ENCODE peak calls at places on chromosomes 1 and 21, in seven cellular contexts. Q, J, Y, E, S, V and U are unnamed samples.

GRCh38 chr1:175839678-175840669 is 96.6 kb upstream of the TNR start:
- DNase-seq in V (peak; percentile 7), J (no peak), S (no peak), Q (no peak), Y (peak; percentile 24), E (no peak), U (no peak)

GRCh38 chr1:93579891-93580290 is 101.7 kb downstream of the BCAR3 start:
- DNase-seq in E (no peak), Y (no peak), Q (no peak), S (no peak), J (no peak), V (peak; percentile 76), U (no peak)

GRCh38 chr1:231719485-231720183 is 93.0 kb downstream of the DISC1 start:
- DNase-seq in Q (no peak), E (no peak), V (no peak), J (no peak), Y (no peak), S (no peak), U (no peak)

GRCh38 chr1:195481293-195481692 is 1126.9 kb downstream of the KCNT2 start:
- DNase-seq in Q (no peak), J (no peak), E (no peak), S (no peak), V (no peak), Y (no peak), U (no peak)

GRCh38 chr21:36325373-36326010 is 5.5 kb downstream of the MORC3 start:
- DNase-seq in Q (no peak), J (no peak), S (no peak), V (no peak), Y (no peak), E (no peak), U (no peak)

GRCh38 chr1:33021567-33022431 is 14.9 kb downstream of the AK2 start:
- DNase-seq in E (no peak), V (no peak), S (no peak), J (no peak), Q (no peak), Y (no peak), U (no peak)

GRCh38 chr21:43971201-43971991 is 40.7 kb upstream of the TRAPPC10 start:
- DNase-seq in Q (no peak), Y (no peak), E (no peak), J (no peak), S (no peak), V (no peak), U (no peak)

GRCh38 chr1:76073471-76073870 is 1.1 kb upstream of the ST6GALNAC3 start:
- DNase-seq in S (no peak), E (no peak), Y (no peak), Q (no peak), V (no peak), J (no peak), U (no peak)

GRCh38 chr1:79079770-79080169 is 73.2 kb upstream of the ADGRL4 start:
- DNase-seq in V (peak; percentile 98), E (peak; percentile 23), S (no peak), J (peak; percentile 13), Q (no peak), Y (no peak), U (peak; percentile 97)

GRCh38 chr1:194731025-194731424 is 1544.6 kb upstream of the B3GALT2 start:
- DNase-seq in V (no peak), Q (no peak), S (no peak), J (no peak), E (no peak), Y (no peak), U (no peak)

GRCh38 chr1:8497196-8497878 is 179.4 kb downstream of the SLC45A1 start:
- DNase-seq in Y (no peak), J (no peak), Q (no peak), S (no peak), E (no peak), V (no peak), U (no peak)

GRCh38 chr1:25544243-25544764 is 898 bp downstream of the LDLRAP1 start:
- DNase-seq in Q (no peak), S (no peak), Y (no peak), V (no peak), J (no peak), E (no peak), U (no peak)

GRCh38 chr1:58619286-58620054 is 42.4 kb upstream of the TACSTD2 start:
- DNase-seq in Q (no peak), Y (no peak), S (no peak), J (no peak), E (no peak), V (peak; percentile 83), U (no peak)

GRCh38 chr1:232773752-232774151 is 31.5 kb upstream of the MAP10 start:
- DNase-seq in Q (no peak), E (no peak), S (no peak), Y (no peak), J (no peak), V (no peak), U (no peak)

GRCh38 chr21:42071146-42071737 is at the start of gene UMODL1:
- DNase-seq in S (no peak), J (no peak), V (no peak), Q (no peak), Y (no peak), E (no peak), U (no peak)

GRCh38 chr1:241520080-241520465 is 518 bp upstream of the FH start:
- DNase-seq in S (no peak), Y (no peak), E (no peak), Q (no peak), J (no peak), V (no peak), U (no peak)

GRCh38 chr1:162404550-162405160 is 7.3 kb downstream of the SH2D1B start:
- DNase-seq in E (no peak), Q (no peak), Y (no peak), V (no peak), J (no peak), S (no peak), U (no peak)

GRCh38 chr1:58576727-58577675 is at the start of gene TACSTD2:
- DNase-seq in Q (no peak), J (peak; percentile 56), S (no peak), E (no peak), V (peak; percentile 77), Y (no peak), U (no peak)

GRCh38 chr1:21518774-21519455 is 9.7 kb downstream of the ALPL start:
- DNase-seq in Y (no peak), Q (no peak), V (no peak), E (no peak), J (no peak), S (no peak), U (no peak)
- H3K9ac ChIP-seq in Y (no peak overlapping the region), Q (no peak overlapping the region), V (no peak overlapping the region), E (no peak overlapping the region), J (no peak overlapping the region), S (no peak overlapping the region), U (no peak overlapping the region)

DNA sequence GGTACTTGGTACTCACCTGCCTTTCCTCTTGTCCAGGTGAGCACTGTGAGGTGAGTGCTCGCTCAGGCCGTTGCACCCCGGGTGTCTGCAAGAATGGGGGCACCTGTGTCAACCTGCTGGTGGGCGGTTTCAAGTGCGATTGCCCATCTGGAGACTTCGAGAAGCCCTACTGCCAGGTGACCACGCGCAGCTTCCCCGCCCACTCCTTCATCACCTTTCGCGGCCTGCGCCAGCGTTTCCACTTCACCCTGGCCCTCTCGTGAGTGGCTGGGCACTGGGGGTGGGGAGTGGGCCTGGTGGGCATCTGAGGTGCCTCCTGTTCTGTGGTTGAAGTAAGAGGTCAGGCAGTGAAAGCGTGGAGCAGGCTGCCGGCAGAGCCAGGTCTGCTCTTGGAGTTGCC is 11.7 kb downstream of the CELSR2 start:
- DNase-seq in S (no peak), Q (no peak), V (no peak), J (no peak), E (no peak), Y (no peak), U (no peak)
- TF ChIP-seq POLR2AphosphoS5 in S (no peak), Q (no peak), V (no peak), J (no peak), E (no peak), Y (no peak), U (no peak)

DNA sequence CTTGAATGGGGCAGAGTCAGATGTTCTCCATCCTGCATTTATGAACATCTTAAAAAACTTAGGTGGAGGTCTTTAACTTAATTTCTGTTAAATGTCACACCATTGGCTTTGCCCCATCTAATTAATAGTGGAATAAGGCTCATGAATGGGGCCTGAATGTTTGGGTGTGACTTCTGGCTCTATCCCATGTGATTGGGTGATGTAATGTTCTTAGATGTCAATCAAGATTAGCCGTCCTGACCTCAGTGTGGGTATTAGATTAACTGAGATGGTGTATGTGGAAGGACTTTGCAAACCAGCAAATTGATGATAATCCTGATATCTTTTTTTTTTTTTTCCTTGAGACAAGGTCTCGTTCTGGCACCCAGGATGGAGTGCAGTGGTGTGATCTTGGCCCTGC is 38.1 kb downstream of the C1orf21 start:
- DNase-seq in S (no peak), J (no peak), E (no peak), V (no peak), Y (no peak), Q (no peak), U (no peak)
- H3K9ac ChIP-seq in S (no peak overlapping the region), J (no peak overlapping the region), E (no peak overlapping the region), V (no peak overlapping the region), Y (no peak overlapping the region), Q (no peak overlapping the region), U (no peak overlapping the region)

GRCh38 chr1:39006287-39006686 is 15.2 kb downstream of the AKIRIN1 start:
- DNase-seq in Q (no peak), J (no peak), S (no peak), Y (no peak), E (no peak), V (no peak), U (no peak)

GRCh38 chr1:39003464-39003752 is 12.3 kb downstream of the AKIRIN1 start:
- DNase-seq in Q (no peak), S (no peak), J (no peak), E (no peak), Y (no peak), V (no peak), U (no peak)

GRCh38 chr1:39003787-39004186 is 12.7 kb downstream of the AKIRIN1 start:
- DNase-seq in E (no peak), J (no peak), S (no peak), V (no peak), Q (no peak), Y (no peak), U (no peak)

GRCh38 chr1:39001516-39002389 is 10.7 kb downstream of the AKIRIN1 start:
- DNase-seq in J (peak; percentile 51), Q (no peak), V (no peak), S (no peak), E (no peak), Y (no peak), U (no peak)

DNA sequence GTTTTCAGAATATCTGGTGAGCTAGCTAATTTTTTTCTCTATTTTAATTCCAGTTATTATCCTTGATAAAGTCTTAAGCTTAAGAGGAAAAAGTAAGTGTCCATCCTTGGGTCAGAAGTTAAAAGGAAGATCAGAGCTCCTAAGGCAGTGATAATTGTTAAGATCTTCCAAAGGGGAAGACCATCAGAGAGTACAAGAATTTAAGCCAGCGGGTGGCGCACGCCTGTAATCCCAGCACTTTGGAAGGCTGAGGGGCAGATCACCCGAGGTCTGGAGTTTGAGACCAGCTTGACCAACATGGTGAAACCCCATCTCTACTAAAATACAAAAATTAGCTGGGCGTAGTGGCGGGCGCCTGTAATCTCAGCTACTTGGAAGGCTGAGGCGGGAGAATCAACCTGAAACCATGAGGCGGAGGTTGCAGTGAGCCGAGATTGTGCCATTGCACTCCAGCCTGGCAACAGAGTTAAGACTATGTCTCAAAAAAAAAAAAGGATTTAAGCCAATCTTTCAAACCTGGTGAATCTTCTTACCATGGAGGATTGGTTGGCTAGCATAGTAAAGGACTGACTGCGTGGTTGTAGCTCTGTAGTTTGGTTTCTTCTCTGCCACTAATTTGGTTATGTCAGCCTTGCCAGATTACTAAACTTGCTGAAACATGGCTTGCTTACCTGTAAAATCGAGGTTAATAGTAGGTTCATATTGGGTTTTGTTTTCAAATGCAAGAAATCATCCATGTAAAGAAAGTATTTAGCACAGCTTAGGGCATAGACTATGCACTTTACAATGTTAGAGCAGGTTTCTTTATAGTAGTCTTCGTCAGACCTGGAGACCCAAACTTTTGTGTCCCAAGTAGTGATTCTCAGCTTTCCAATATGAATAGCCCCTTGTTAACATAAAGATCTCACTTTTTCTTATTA is 15.9 kb downstream of the AKIRIN1 start:
- DNase-seq in V (no peak), S (no peak), J (no peak), Q (no peak), E (no peak), Y (no peak), U (no peak)
- TF ChIP-seq POLR2AphosphoS5 in V (no peak), S (no peak), J (peak; percentile 64), Q (no peak), E (no peak), Y (no peak), U (no peak)